ENCODE peak calls at places on chromosomes 13 and 19, in four cellular contexts. H is activated CD8-positive, alpha-beta T cell treated with anti-CD3 and anti-CD28 coated beads for 36 hours; O is astrocyte of the hippocampus; Y is occipital lobe. L is an unnamed sample.

GRCh38 chr19:18155095-18156087 is 2.4 kb downstream of the PIK3R2 start:
- DNase-seq in H (no peak), Y (no peak), O (no peak), L (no peak)

GRCh38 chr19:15448778-15449619 is 757 bp downstream of the WIZ start:
- DNase-seq in H (no peak), O (no peak), Y (no peak), L (no peak)

GRCh38 chr13:109182777-109183465 is 553.5 kb downstream of the MYO16 start:
- DNase-seq in H (no peak), O (peak; percentile 39), Y (no peak), L (no peak)

GRCh38 chr19:23547156-23547555 is 139.9 kb downstream of the ZNF675 start:
- DNase-seq in O (no peak), Y (no peak), H (no peak), L (no peak)

GRCh38 chr19:31308781-31309180 is 40.5 kb downstream of the TSHZ3 start:
- DNase-seq in O (no peak), H (no peak), Y (no peak), L (no peak)

GRCh38 chr19:13172335-13173128 is 22.3 kb downstream of the IER2 start:
- DNase-seq in H (peak; percentile 93), O (peak; percentile 91), Y (no peak), L (peak; percentile 83)

GRCh38 chr13:69857188-69857821 is 250.3 kb upstream of the ATXN8OS start:
- DNase-seq in H (no peak), Y (no peak), O (peak; percentile 64), L (peak; percentile 73)

GRCh38 chr13:28140433-28141125 is 2.2 kb downstream of the PAN3 start:
- DNase-seq in H (no peak), O (no peak), Y (no peak), L (peak; percentile 86)

GRCh38 chr13:48252176-48252575 is 19.2 kb downstream of the ITM2B start:
- DNase-seq in H (no peak), O (no peak), Y (no peak), L (no peak)

GRCh38 chr13:31263346-31263745 is 63.6 kb downstream of the B3GLCT start:
- DNase-seq in H (no peak), O (no peak), Y (no peak), L (no peak)

GRCh38 chr13:28820099-28821051 is at the start of gene MTUS2:
- DNase-seq in Y (peak; percentile 34), H (peak; percentile 25), O (peak; percentile 19), L (no peak)

GRCh38 chr13:98537306-98537705 is 39.6 kb downstream of the STK24 start:
- DNase-seq in O (no peak), Y (no peak), H (no peak), L (no peak)

GRCh38 chr13:43368003-43368402 is 344.6 kb downstream of the DNAJC15 start:
- DNase-seq in H (no peak), Y (no peak), O (peak; percentile 31), L (peak; percentile 45)

GRCh38 chr19:3638208-3639193 is 11.9 kb upstream of the CACTIN start:
- DNase-seq in O (no peak), Y (no peak), H (no peak), L (no peak)

GRCh38 chr13:111370147-111370546 is 49.7 kb downstream of the TEX29 start:
- DNase-seq in Y (no peak), O (no peak), H (no peak), L (no peak)

GRCh38 chr19:622666-623065 is 10.7 kb downstream of the POLRMT start:
- DNase-seq in Y (no peak), H (no peak), O (no peak), L (no peak)

GRCh38 chr19:12884926-12885748 is 1.9 kb downstream of the KLF1 start:
- DNase-seq in H (peak; percentile 98), O (peak; percentile 69), Y (no peak), L (no peak)

GRCh38 chr13:33169273-33169980 is 116.1 kb downstream of the STARD13 start:
- DNase-seq in Y (no peak), O (peak; percentile 85), H (no peak), L (peak; percentile 73)

GRCh38 chr13:111913790-111914189 is 153.2 kb upstream of the SOX1 start:
- DNase-seq in H (no peak), O (no peak), Y (no peak), L (no peak)

GRCh38 chr19:56110515-56111448 is 10.3 kb downstream of the ZNF787 start:
- DNase-seq in O (peak; percentile 37), Y (no peak), H (no peak), L (peak; percentile 79)

GRCh38 chr19:2694196-2694595 is 8.3 kb downstream of the GNG7 start:
- DNase-seq in H (no peak), O (no peak), Y (no peak), L (no peak)

GRCh38 chr13:46339035-46339666 is 47.9 kb downstream of the RUBCNL start:
- DNase-seq in Y (no peak), O (peak; percentile 89), H (no peak), L (peak; percentile 93)

GRCh38 chr19:53892981-53893325 is 11.0 kb downstream of the PRKCG start:
- DNase-seq in Y (no peak), H (no peak), O (no peak), L (no peak)

GRCh38 chr19:52297601-52298358 is 811 bp downstream of the ZNF480 start:
- DNase-seq in Y (no peak), H (no peak), O (no peak), L (no peak)